ENCODE peak calls at places on chromosome 18, in five cellular contexts. F is GM13976, K is left ventricle myocardium inferior, H is Panc1, N is AG04450. A is an unnamed sample.

GRCh38 chr18:7626922-7627440 is 59.9 kb downstream of the PTPRM start:
- DNase-seq in H (no peak), F (no peak), K (no peak), N (peak; percentile 20), A (no peak)

GRCh38 chr18:45860971-45861370 is 35.5 kb downstream of the SIGLEC15 start:
- DNase-seq in K (no peak), H (no peak), F (no peak), N (no peak), A (no peak)

GRCh38 chr18:61528961-61529360 is 195.7 kb downstream of the CDH20 start:
- DNase-seq in N (no peak), K (no peak), H (no peak), F (no peak), A (no peak)

GRCh38 chr18:6781846-6782245 is 52.3 kb downstream of the ARHGAP28 start:
- DNase-seq in F (no peak), H (no peak), K (no peak), N (no peak), A (peak; percentile 15)

GRCh38 chr18:69885841-69886531 is 61.7 kb downstream of the CD226 start:
- DNase-seq in F (peak; percentile 36), K (no peak), N (no peak), H (no peak), A (no peak)

GRCh38 chr18:68960355-68960754 is 162.5 kb downstream of the CCDC102B start:
- DNase-seq in H (no peak), K (no peak), N (no peak), F (no peak), A (no peak)

GRCh38 chr18:26096852-26097251 is 6.4 kb upstream of the SS18 start:
- DNase-seq in N (no peak), K (no peak), F (no peak), H (no peak), A (no peak)

GRCh38 chr18:62024983-62025382 is 132.2 kb upstream of the RNF152 start:
- DNase-seq in F (no peak), K (no peak), N (no peak), H (no peak), A (no peak)

GRCh38 chr18:22525883-22526282 is 108.2 kb upstream of the CTAGE1 start:
- DNase-seq in F (no peak), H (no peak), N (no peak), K (no peak), A (no peak)

GRCh38 chr18:37565985-37566478 is 434 bp upstream of the CELF4 start:
- DNase-seq in K (peak; percentile 54), H (no peak), N (no peak), F (peak; percentile 41), A (no peak)

GRCh38 chr18:10279476-10279875 is 175.0 kb upstream of the APCDD1 start:
- DNase-seq in H (no peak), K (no peak), N (no peak), F (no peak), A (no peak)

GRCh38 chr18:11887305-11888262 is 20.5 kb downstream of the MPPE1 start:
- DNase-seq in H (no peak), N (no peak), K (no peak), F (no peak), A (no peak)

GRCh38 chr18:9913526-9914333 is at the start of gene VAPA:
- DNase-seq in H (peak; percentile 82), N (peak; percentile 85), K (peak; percentile 96), F (peak; percentile 97), A (peak; percentile 87)

GRCh38 chr18:35239314-35239713 is 1.5 kb upstream of the ZNF397 start:
- DNase-seq in K (no peak), F (no peak), N (no peak), H (no peak), A (no peak)

GRCh38 chr18:50297621-50298442 is 10.3 kb upstream of the CXXC1 start:
- DNase-seq in H (no peak), K (peak; percentile 80), F (peak; percentile 89), N (no peak), A (no peak)

GRCh38 chr18:44911260-44911659 is 230.6 kb downstream of the SETBP1 start:
- DNase-seq in K (no peak), F (no peak), H (no peak), N (no peak), A (no peak)

GRCh38 chr18:43869451-43870008 is 592.2 kb upstream of the SYT4 start:
- DNase-seq in H (no peak), N (no peak), F (no peak), K (no peak), A (no peak)

GRCh38 chr18:62249478-62250097 is 62.5 kb downstream of the RELCH start:
- DNase-seq in H (peak; percentile 35), N (peak; percentile 49), F (peak; percentile 46), K (peak; percentile 29), A (no peak)

GRCh38 chr18:10122116-10122515 is 208.3 kb downstream of the VAPA start:
- DNase-seq in K (no peak), H (no peak), N (no peak), F (no peak), A (peak; percentile 97)

GRCh38 chr18:36934884-36935283 is 106.0 kb downstream of the KIAA1328 start:
- DNase-seq in K (no peak), F (no peak), H (no peak), N (peak; percentile 50), A (peak; percentile 4)

GRCh38 chr18:38025433-38026038 is 459.9 kb upstream of the CELF4 start:
- DNase-seq in F (no peak), H (no peak), K (no peak), N (no peak), A (no peak)

GRCh38 chr18:13548944-13549878 is 177.1 kb downstream of the FAM210A start:
- DNase-seq in H (no peak), N (no peak), K (no peak), F (peak; percentile 72), A (no peak)

GRCh38 chr18:3966246-3966984 is 488.7 kb downstream of the DLGAP1 start:
- DNase-seq in F (no peak), K (no peak), N (no peak), H (no peak), A (no peak)

GRCh38 chr18:23134780-23135678 is at the start of gene CABLES1:
- DNase-seq in K (peak; percentile 54), H (no peak), F (peak; percentile 68), N (no peak), A (no peak)

GRCh38 chr18:23689031-23689615 is at the start of gene LAMA3:
- DNase-seq in K (peak; percentile 69), H (no peak), F (no peak), N (no peak), A (no peak)

GRCh38 chr18:39037925-39038324 is 1472.3 kb upstream of the CELF4 start:
- DNase-seq in K (no peak), N (no peak), H (no peak), F (no peak), A (no peak)

GRCh38 chr18:76494181-76494540 is 881 bp downstream of the ZNF516 start:
- DNase-seq in H (no peak), F (no peak), K (no peak), N (no peak), A (no peak)

GRCh38 chr18:3297025-3297984 is 35.4 kb downstream of the MYL12B start:
- DNase-seq in H (no peak), F (peak; percentile 82), N (peak; percentile 66), K (peak; percentile 72), A (peak; percentile 37)

GRCh38 chr18:23924813-23925212 is 89.7 kb upstream of the TTC39C start:
- DNase-seq in N (no peak), H (no peak), F (no peak), K (no peak), A (no peak)

GRCh38 chr18:9348079-9348671 is 13.6 kb downstream of the TWSG1 start:
- DNase-seq in K (no peak), H (no peak), F (peak; percentile 26), N (no peak), A (no peak)

GRCh38 chr18:37253424-37254255 is 312.0 kb downstream of the CELF4 start:
- DNase-seq in F (peak; percentile 78), H (no peak), K (no peak), N (no peak), A (no peak)

GRCh38 chr18:45606007-45606406 is 9.3 kb upstream of the SLC14A2 start:
- DNase-seq in N (no peak), H (no peak), K (no peak), F (no peak), A (no peak)

GRCh38 chr18:70363861-70364260 is 75.0 kb downstream of the SOCS6 start:
- DNase-seq in F (no peak), K (no peak), N (no peak), H (no peak), A (peak; percentile 26)

GRCh38 chr18:13543811-13544732 is 182.3 kb downstream of the FAM210A start:
- DNase-seq in N (no peak), H (no peak), K (no peak), F (no peak), A (no peak)

GRCh38 chr18:50398947-50399346 is 24.1 kb downstream of the SKA1 start:
- DNase-seq in F (no peak), K (no peak), N (no peak), H (no peak), A (no peak)

GRCh38 chr18:56468379-56468778 is 170.0 kb downstream of the TXNL1 start:
- DNase-seq in K (no peak), H (no peak), N (no peak), F (no peak), A (no peak)

GRCh38 chr18:5285326-5285725 is 10.2 kb downstream of the ZBTB14 start:
- DNase-seq in K (no peak), F (no peak), H (no peak), N (no peak), A (no peak)

GRCh38 chr18:55351980-55352714 is 235.8 kb downstream of the TCF4 start:
- DNase-seq in H (no peak), N (no peak), K (no peak), F (no peak), A (no peak)

DNA sequence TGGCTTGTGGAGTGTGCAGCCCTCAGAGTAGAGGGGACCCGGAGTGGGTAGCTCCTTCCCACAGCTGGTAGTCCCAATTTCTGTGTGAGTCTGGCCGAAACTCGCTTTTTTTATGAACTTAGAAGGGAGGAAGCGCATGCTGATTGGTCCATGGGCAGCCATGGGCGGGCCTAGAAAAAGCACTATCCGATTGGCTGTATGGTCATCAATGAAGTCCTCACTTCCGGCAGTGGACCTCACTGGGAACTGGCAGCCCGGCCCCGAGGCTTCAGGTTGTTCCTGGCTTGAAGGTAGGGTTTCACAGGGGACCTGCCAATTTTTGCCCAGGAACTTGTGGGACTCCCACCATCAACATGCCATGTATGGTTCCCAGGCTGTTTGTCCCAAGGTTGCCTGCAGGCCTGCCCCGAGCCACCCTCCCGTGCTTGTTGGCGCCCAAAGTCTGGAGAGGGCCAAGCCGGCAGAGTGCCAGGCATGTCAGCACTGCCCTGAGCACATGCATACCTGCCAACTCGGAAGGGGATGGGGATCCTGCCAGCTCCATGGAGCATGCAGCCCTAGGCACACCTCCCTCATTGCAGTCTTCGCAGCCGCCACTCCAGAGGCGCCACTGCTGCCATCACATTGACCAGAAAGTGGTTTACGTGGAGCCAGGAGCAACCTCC is 98.5 kb downstream of the ATP9B start:
- DNase-seq in H (no peak), K (peak; percentile 82), N (no peak), F (no peak), A (no peak)
- TF ChIP-seq CTCF in H (no peak), K (no peak), N (no peak), F (no peak), A (no peak)

GRCh38 chr18:49059028-49059670 is 108.4 kb upstream of the SMAD7 start:
- DNase-seq in F (no peak), N (no peak), H (no peak), K (no peak), A (no peak)
- TF ChIP-seq CTCF in F (no peak), N (peak; percentile 37), H (no peak), K (peak; percentile 17), A (no peak)

GRCh38 chr18:48777737-48778111 is 173.0 kb downstream of the SMAD7 start:
- DNase-seq in K (no peak), N (no peak), F (no peak), H (no peak), A (no peak)
- TF ChIP-seq CTCF in K (no peak), N (no peak), F (no peak), H (no peak), A (no peak)

GRCh38 chr18:28175930-28176673 is 828 bp downstream of the CDH2 start:
- DNase-seq in N (no peak), H (no peak), F (peak; percentile 27), K (peak; percentile 21), A (no peak)
- TF ChIP-seq CTCF in N (no peak), H (no peak), F (no peak), K (no peak), A (peak; percentile 8)

A was measured in BJ.